ENCODE peak calls at places on chromosomes 7 and 10, in seven cellular contexts. B is activated T-helper 1 cell treated with Interleukin-2 at 50 U/mL for 16 hours; Z is cardiac fibroblast; A is GM13976; M is coronary artery; N is anterior cingulate cortex; X is activated CD4-positive, alpha-beta memory T cell treated with anti-CD3 and anti-CD28 coated beads, Interleukin-2, amount 10 ng/mL, durations not matched to agents 7 days and 5 days. D is an unnamed sample.

GRCh38 chr10:14569274-14570060 is 205.2 kb downstream of the FAM107B start:
- DNase-seq in X (peak), B (no peak), A (no peak), M (no peak), Z (no peak), N (no peak), D (no peak)

GRCh38 chr7:158077441-158077840 is 510.2 kb downstream of the PTPRN2 start:
- DNase-seq in X (no peak), M (no peak), A (no peak), Z (no peak), N (no peak), B (no peak), D (no peak)

GRCh38 chr10:111835562-111835961 is 348.0 kb downstream of the GPAM start:
- DNase-seq in M (no peak), A (no peak), Z (peak), B (no peak), N (no peak), X (no peak), D (no peak)

GRCh38 chr10:68955414-68955785 is 570 bp upstream of the DDX21 start:
- DNase-seq in M (no peak), A (no peak), B (no peak), N (no peak), Z (no peak), X (no peak), D (peak)

GRCh38 chr10:32746869-32747268 is 211.2 kb downstream of the ITGB1 start:
- DNase-seq in N (no peak), X (no peak), B (no peak), A (no peak), M (no peak), Z (no peak), D (no peak)

GRCh38 chr7:77525231-77525630 is 11.9 kb upstream of the PTPN12 start:
- DNase-seq in Z (peak), M (no peak), A (no peak), N (no peak), B (no peak), X (no peak), D (no peak)

GRCh38 chr10:103197177-103197576 is 4.1 kb upstream of the NT5C2 start:
- DNase-seq in X (peak), B (no peak), A (no peak), N (no peak), M (no peak), Z (peak), D (no peak)

GRCh38 chr10:31457858-31458257 is 138.8 kb downstream of the ZEB1 start:
- DNase-seq in B (no peak), X (no peak), A (no peak), N (no peak), M (no peak), Z (no peak), D (no peak)

GRCh38 chr10:29922904-29923303 is 136.5 kb downstream of the JCAD start:
- DNase-seq in N (no peak), X (no peak), Z (no peak), A (no peak), B (no peak), M (no peak), D (no peak)

GRCh38 chr10:3217301-3217700 is 44.7 kb upstream of the PITRM1 start:
- DNase-seq in X (no peak), Z (peak), N (no peak), M (no peak), A (no peak), B (no peak), D (no peak)

GRCh38 chr10:87860156-87860795 is 3.1 kb downstream of the KLLN start:
- DNase-seq in A (peak), X (peak), N (no peak), B (peak), Z (peak), M (no peak), D (no peak)

GRCh38 chr7:27607210-27607606 is 55.5 kb downstream of the HIBADH start:
- DNase-seq in B (no peak), N (no peak), X (no peak), Z (no peak), M (no peak), A (no peak), D (no peak)

GRCh38 chr10:110426294-110427153 is 71.2 kb upstream of the DUSP5 start:
- DNase-seq in N (no peak), B (no peak), X (no peak), Z (peak), M (no peak), A (no peak), D (no peak)

GRCh38 chr10:118912961-118913360 is 116.6 kb upstream of the NANOS1 start:
- DNase-seq in B (no peak), X (no peak), M (no peak), N (no peak), A (no peak), Z (no peak), D (no peak)

GRCh38 chr7:64733550-64734240 is 60.5 kb upstream of the ZNF138 start:
- DNase-seq in N (no peak), X (no peak), M (no peak), A (no peak), Z (no peak), B (no peak), D (no peak)

GRCh38 chr10:102396751-102397151 is 1.2 kb downstream of the NFKB2 start:
- DNase-seq in M (no peak), Z (no peak), N (no peak), B (no peak), A (no peak), X (no peak), D (no peak)

GRCh38 chr7:118492466-118492865 is 268.0 kb downstream of the ANKRD7 start:
- DNase-seq in M (no peak), Z (no peak), N (no peak), X (no peak), A (no peak), B (no peak), D (no peak)

GRCh38 chr10:89275383-89275782 is 23.8 kb upstream of the LIPA start:
- DNase-seq in A (no peak), B (no peak), Z (no peak), M (no peak), X (no peak), N (no peak), D (no peak)

GRCh38 chr7:13880789-13881188 is 108.7 kb downstream of the ETV1 start:
- DNase-seq in B (no peak), Z (peak), M (no peak), A (no peak), N (no peak), X (no peak), D (no peak)

GRCh38 chr10:104577861-104578480 is 63.1 kb upstream of the SORCS3 start:
- DNase-seq in M (no peak), B (no peak), A (no peak), X (no peak), Z (peak), N (no peak), D (no peak)

GRCh38 chr7:2120251-2120660 is 112.5 kb downstream of the MAD1L1 start:
- DNase-seq in M (no peak), N (no peak), Z (no peak), B (peak), A (no peak), X (peak), D (no peak)

GRCh38 chr7:39946693-39947092 is 3.4 kb upstream of the CDK13 start:
- DNase-seq in A (no peak), X (no peak), N (no peak), Z (no peak), M (no peak), B (no peak), D (no peak)

GRCh38 chr7:149297034-149297755 is 35.2 kb downstream of the ZNF783 start:
- DNase-seq in B (no peak), M (no peak), X (no peak), Z (no peak), N (no peak), A (no peak), D (no peak)

GRCh38 chr7:11540271-11540761 is 291.7 kb downstream of the THSD7A start:
- DNase-seq in A (no peak), N (no peak), M (no peak), B (no peak), Z (peak), X (no peak), D (no peak)

GRCh38 chr10:125812128-125812527 is 10.9 kb downstream of the UROS start:
- DNase-seq in N (no peak), B (no peak), Z (peak), A (no peak), M (no peak), X (no peak), D (no peak)

GRCh38 chr7:111459757-111460280 is 102.5 kb downstream of the IMMP2L start:
- DNase-seq in N (no peak), B (no peak), Z (peak), M (no peak), A (no peak), X (no peak), D (no peak)

GRCh38 chr10:97701438-97702064 is 12.0 kb upstream of the MARVELD1 start:
- DNase-seq in B (no peak), M (no peak), Z (peak), A (peak), N (peak), X (peak), D (peak)

GRCh38 chr7:43211276-43211675 is 98.8 kb downstream of the HECW1 start:
- DNase-seq in M (no peak), Z (no peak), X (no peak), B (no peak), N (no peak), A (no peak), D (no peak)

GRCh38 chr7:108335264-108335918 is 120.8 kb downstream of the NRCAM start:
- DNase-seq in N (no peak), X (no peak), A (no peak), B (no peak), M (no peak), Z (peak), D (no peak)

GRCh38 chr7:128352138-128352537 is 8.4 kb upstream of the RBM28 start:
- DNase-seq in Z (peak), X (no peak), A (no peak), M (peak), B (no peak), N (peak), D (no peak)

GRCh38 chr7:117739085-117739484 is 134.2 kb downstream of the CTTNBP2 start:
- DNase-seq in M (no peak), N (no peak), Z (no peak), B (no peak), A (no peak), X (no peak), D (no peak)

GRCh38 chr7:92242972-92243371 is 2.7 kb downstream of the KRIT1 start:
- DNase-seq in N (no peak), Z (no peak), M (no peak), X (no peak), A (no peak), B (no peak), D (no peak)

GRCh38 chr10:105699504-105699903 is 1058.4 kb downstream of the SORCS3 start:
- DNase-seq in A (no peak), X (no peak), N (no peak), Z (no peak), B (no peak), M (no peak), D (no peak)

GRCh38 chr7:107166702-107167426 is 1.9 kb upstream of the HBP1 start:
- DNase-seq in B (no peak), A (no peak), N (no peak), X (no peak), Z (peak), M (no peak), D (no peak)

GRCh38 chr7:116399808-116400207 is 99.7 kb upstream of the CAV2 start:
- DNase-seq in B (no peak), X (no peak), N (no peak), Z (peak), M (no peak), A (no peak), D (no peak)